ENCODE peak calls at places on chromosome 17, in nine cellular contexts. L is activated CD4-positive, CD25-positive, alpha-beta regulatory T cell treated with anti-CD3 and anti-CD28 coated beads, Interleukin-2, amount 50 U/mL, for 72 hours; T is Caki2; Z is mucosa of gallbladder; R is iris pigment epithelial cell; D is hepatocyte; A is lower lobe of right lung; I is H4; B is Peyer's patch. P is an unnamed sample.

GRCh38 chr17:60554377-60554788 is 28.3 kb upstream of the APPBP2 start:
- DNase-seq in L (no peak), T (peak; percentile 33), Z (no peak), R (peak; percentile 96), D (no peak), A (peak; percentile 75), I (peak; percentile 92), B (no peak), P (no peak)

GRCh38 chr17:17613708-17614114 is 22.2 kb upstream of the PEMT start:
- DNase-seq in L (no peak), T (peak; percentile 48), Z (peak; percentile 65), R (peak; percentile 77), D (peak; percentile 81), A (no peak), I (peak; percentile 63), B (peak; percentile 74), P (peak; percentile 83)

GRCh38 chr17:76405967-76406647 is 21.7 kb downstream of the SPHK1 start:
- DNase-seq in L (no peak), T (no peak), Z (no peak), R (no peak), D (no peak), A (peak; percentile 52), I (no peak), B (peak; percentile 73), P (peak; percentile 37)

GRCh38 chr17:6240601-6241000 is 170.4 kb downstream of the WSCD1 start:
- DNase-seq in L (no peak), T (no peak), Z (no peak), R (no peak), D (no peak), A (no peak), I (no peak), B (no peak), P (no peak)

GRCh38 chr17:45889579-45889978 is 4.8 kb upstream of the MAPT start:
- DNase-seq in L (no peak), T (no peak), Z (no peak), R (no peak), D (no peak), A (no peak), I (no peak), B (no peak), P (no peak)

GRCh38 chr17:66677201-66677981 is 157.5 kb upstream of the CACNG5 start:
- DNase-seq in L (no peak), T (no peak), Z (no peak), R (peak; percentile 95), D (no peak), A (no peak), I (no peak), B (no peak), P (peak; percentile 30)

GRCh38 chr17:29958947-29959657 is 17.7 kb downstream of the EFCAB5 start:
- DNase-seq in L (no peak), T (no peak), Z (no peak), R (peak; percentile 17), D (no peak), A (no peak), I (no peak), B (no peak), P (no peak)

GRCh38 chr17:78168906-78169793 is 769 bp downstream of the SYNGR2 start:
- DNase-seq in L (peak; percentile 55), T (peak; percentile 75), Z (no peak), R (peak; percentile 32), D (peak; percentile 79), A (peak; percentile 76), I (peak; percentile 53), B (peak; percentile 85), P (peak; percentile 88)

GRCh38 chr17:73643012-73643845 is 1.0 kb downstream of the SDK2 start:
- DNase-seq in L (peak; percentile 36), T (peak; percentile 31), Z (no peak), R (peak; percentile 12), D (peak; percentile 46), A (no peak), I (no peak), B (no peak), P (peak; percentile 41)

GRCh38 chr17:77433385-77434135 is 292.8 kb downstream of the SEC14L1 start:
- DNase-seq in L (no peak), T (no peak), Z (no peak), R (peak; percentile 73), D (peak; percentile 68), A (no peak), I (no peak), B (no peak), P (no peak)

GRCh38 chr17:21374455-21375161 is 1.5 kb upstream of the KCNJ12 start:
- DNase-seq in L (no peak), T (no peak), Z (no peak), R (no peak), D (no peak), A (no peak), I (peak; percentile 19), B (no peak), P (no peak)

GRCh38 chr17:43766413-43767052 is 7.9 kb upstream of the SOST start:
- DNase-seq in L (no peak), T (peak; percentile 42), Z (peak; percentile 62), R (peak; percentile 45), D (peak; percentile 58), A (peak; percentile 77), I (peak; percentile 58), B (peak; percentile 85), P (peak; percentile 83)